ENCODE peak calls at places on chromosomes 4 and X, in nine cellular contexts. X, S, Y, W, R, O, K, B and U are unnamed samples.

GRCh38 chr4:107472265-107472948 is 247.6 kb downstream of the PAPSS1 start:
- DNase-seq in X (no peak), S (no peak), Y (no peak), W (no peak), R (no peak), O (no peak), K (no peak), B (no peak), U (no peak)

GRCh38 chr4:40940317-40940720 is 190.6 kb downstream of the NSUN7 start:
- DNase-seq in X (no peak), S (no peak), Y (no peak), W (no peak), R (no peak), O (no peak), K (no peak), B (no peak), U (no peak)

GRCh38 chr4:128601992-128602695 is 207.4 kb upstream of the JADE1 start:
- DNase-seq in X (no peak), S (no peak), Y (no peak), W (no peak), R (peak), O (peak), K (no peak), B (no peak), U (no peak)

GRCh38 chrX:1222511-1223252 is 10.2 kb upstream of the CRLF2 start:
- DNase-seq in X (no peak), S (no peak), Y (no peak), W (no peak), R (peak), O (no peak), K (no peak), B (no peak), U (no peak)

GRCh38 chr4:143082698-143083097 is 102.0 kb upstream of the USP38 start:
- DNase-seq in X (no peak), S (no peak), Y (no peak), W (no peak), R (no peak), O (no peak), K (no peak), B (no peak), U (no peak)

GRCh38 chr4:17111959-17112659 is 213.7 kb upstream of the LDB2 start:
- DNase-seq in X (no peak), S (no peak), Y (no peak), W (no peak), R (no peak), O (no peak), K (no peak), B (no peak), U (no peak)

GRCh38 chr4:177460460-177460859 is 18.2 kb upstream of the AGA start:
- DNase-seq in X (no peak), S (no peak), Y (no peak), W (no peak), R (no peak), O (no peak), K (no peak), B (no peak), U (no peak)

GRCh38 chr4:155604718-155605601 is 61.7 kb upstream of the GUCY1A1 start:
- DNase-seq in X (no peak), S (no peak), Y (no peak), W (no peak), R (peak), O (no peak), K (no peak), B (no peak), U (no peak)

GRCh38 chrX:106415276-106415895 is 196.4 kb upstream of the RADX start:
- DNase-seq in X (no peak), S (no peak), Y (no peak), W (no peak), R (peak), O (no peak), K (no peak), B (peak), U (no peak)

GRCh38 chrX:816411-816810 is 185.8 kb downstream of the SHOX start:
- DNase-seq in X (no peak), S (no peak), Y (no peak), W (no peak), R (no peak), O (no peak), K (no peak), B (no peak), U (no peak)

GRCh38 chr4:19158451-19158850 is 1093.3 kb upstream of the SLIT2 start:
- DNase-seq in X (no peak), S (no peak), Y (no peak), W (no peak), R (no peak), O (no peak), K (no peak), B (no peak), U (no peak)

GRCh38 chrX:70769659-70770232 is 138.8 kb downstream of the TEX11 start:
- DNase-seq in X (no peak), S (no peak), Y (no peak), W (no peak), R (peak), O (no peak), K (no peak), B (no peak), U (no peak)

GRCh38 chr4:155529197-155529596 is 137.5 kb upstream of the GUCY1A1 start:
- DNase-seq in X (no peak), S (no peak), Y (no peak), W (no peak), R (peak), O (no peak), K (no peak), B (no peak), U (no peak)

GRCh38 chrX:9370888-9371287 is 94.0 kb upstream of the TBL1X start:
- DNase-seq in X (no peak), S (no peak), Y (no peak), W (no peak), R (no peak), O (no peak), K (no peak), B (no peak), U (no peak)

GRCh38 chr4:4610672-4611071 is 68.8 kb upstream of the STX18 start:
- DNase-seq in X (no peak), S (no peak), Y (no peak), W (no peak), R (no peak), O (no peak), K (no peak), B (no peak), U (no peak)

GRCh38 chr4:153110739-153111138 is 93.5 kb upstream of the TRIM2 start:
- DNase-seq in X (no peak), S (no peak), Y (no peak), W (no peak), R (no peak), O (no peak), K (no peak), B (no peak), U (no peak)

GRCh38 chr4:187602339-187603092 is 393.1 kb upstream of the ZFP42 start:
- DNase-seq in X (no peak), S (no peak), Y (no peak), W (no peak), R (peak), O (no peak), K (no peak), B (no peak), U (no peak)

GRCh38 chr4:20813698-20814097 is 113.4 kb downstream of the PACRGL start:
- DNase-seq in X (no peak), S (no peak), Y (no peak), W (no peak), R (no peak), O (no peak), K (no peak), B (no peak), U (no peak)

GRCh38 chrX:50691820-50692219 is 122.2 kb downstream of the SHROOM4 start:
- DNase-seq in X (no peak), S (no peak), Y (no peak), W (no peak), R (peak), O (no peak), K (no peak), B (peak), U (peak)